ENCODE peak calls at places on chromosome 9, in seven cellular contexts. J, W, G, R, F, A and N are unnamed samples.

GRCh38 chr9:74025402-74025894 is 471.7 kb upstream of the RORB start:
- DNase-seq in R (no peak), G (no peak), A (no peak), J (no peak), F (peak; percentile 45), W (no peak), N (no peak)

GRCh38 chr9:112699230-112699629 is 18.7 kb downstream of the INIP start:
- DNase-seq in J (no peak), W (no peak), R (no peak), F (no peak), A (no peak), G (no peak), N (no peak)

GRCh38 chr9:124688238-124688904 is 82.7 kb downstream of the NR6A1 start:
- DNase-seq in G (no peak), J (no peak), W (no peak), A (no peak), R (no peak), F (no peak), N (no peak)

GRCh38 chr9:4830699-4831098 is 38.0 kb downstream of the RCL1 start:
- DNase-seq in F (no peak), G (no peak), A (no peak), R (no peak), W (no peak), J (no peak), N (no peak)

GRCh38 chr9:91775011-91775707 is 174.9 kb downstream of the ROR2 start:
- DNase-seq in R (peak; percentile 74), J (peak; percentile 86), G (peak; percentile 40), W (peak; percentile 31), F (peak; percentile 71), A (no peak), N (peak; percentile 59)

GRCh38 chr9:129838707-129839259 is 3.5 kb downstream of the USP20 start:
- DNase-seq in G (no peak), F (peak; percentile 96), W (no peak), R (no peak), J (no peak), A (no peak), N (no peak)

GRCh38 chr9:122468735-122469134 is 9.0 kb downstream of the OR1J1 start:
- DNase-seq in W (no peak), R (no peak), G (no peak), A (no peak), F (peak; percentile 96), J (no peak), N (no peak)

GRCh38 chr9:70113403-70114022 is 69.9 kb downstream of the MAMDC2 start:
- DNase-seq in G (peak; percentile 43), F (peak; percentile 80), W (peak; percentile 48), R (peak; percentile 59), A (peak; percentile 77), J (peak; percentile 47), N (peak; percentile 51)

GRCh38 chr9:95202076-95202681 is 115.3 kb downstream of the FANCC start:
- DNase-seq in R (no peak), F (no peak), W (no peak), J (no peak), G (no peak), A (no peak), N (no peak)

GRCh38 chr9:121599186-121599871 is 52.1 kb upstream of the DAB2IP start:
- DNase-seq in R (peak; percentile 85), J (peak; percentile 97), W (peak; percentile 71), A (no peak), F (peak; percentile 63), G (peak; percentile 78), N (peak; percentile 86)

GRCh38 chr9:91433180-91433579 is 9.5 kb upstream of the NFIL3 start:
- DNase-seq in A (no peak), F (peak; percentile 94), W (peak; percentile 78), J (peak; percentile 30), R (no peak), G (no peak), N (no peak)

GRCh38 chr9:71368157-71368556 is 246.7 kb upstream of the TRPM3 start:
- DNase-seq in R (no peak), W (no peak), F (no peak), G (no peak), J (no peak), A (no peak), N (no peak)

GRCh38 chr9:120791161-120791560 is 2.1 kb downstream of the FBXW2 start:
- DNase-seq in G (no peak), R (no peak), A (no peak), F (peak; percentile 13), J (no peak), W (no peak), N (no peak)

GRCh38 chr9:660227-660626 is 181.3 kb upstream of the DMRT1 start:
- DNase-seq in A (no peak), G (no peak), J (no peak), W (no peak), F (no peak), R (no peak), N (no peak)

GRCh38 chr9:99000480-99001395 is 57.0 kb downstream of the COL15A1 start:
- DNase-seq in F (peak; percentile 82), J (peak; percentile 49), R (no peak), G (no peak), W (peak; percentile 34), A (no peak), N (no peak)

GRCh38 chr9:89881431-89881830 is 276.6 kb downstream of the GADD45G start:
- DNase-seq in A (no peak), G (no peak), F (no peak), R (peak; percentile 4), W (no peak), J (no peak), N (no peak)

GRCh38 chr9:125694478-125694877 is 12.5 kb downstream of the MAPKAP1 start:
- DNase-seq in R (no peak), W (no peak), F (no peak), J (no peak), A (no peak), G (no peak), N (no peak)

GRCh38 chr9:126647585-126648110 is 33.9 kb downstream of the LMX1B start:
- DNase-seq in G (no peak), A (no peak), J (no peak), R (no peak), F (no peak), W (no peak), N (no peak)

GRCh38 chr9:95422650-95423049 is 94.1 kb downstream of the PTCH1 start:
- DNase-seq in J (no peak), F (peak; percentile 4), R (no peak), W (no peak), A (no peak), G (no peak), N (no peak)

DNA sequence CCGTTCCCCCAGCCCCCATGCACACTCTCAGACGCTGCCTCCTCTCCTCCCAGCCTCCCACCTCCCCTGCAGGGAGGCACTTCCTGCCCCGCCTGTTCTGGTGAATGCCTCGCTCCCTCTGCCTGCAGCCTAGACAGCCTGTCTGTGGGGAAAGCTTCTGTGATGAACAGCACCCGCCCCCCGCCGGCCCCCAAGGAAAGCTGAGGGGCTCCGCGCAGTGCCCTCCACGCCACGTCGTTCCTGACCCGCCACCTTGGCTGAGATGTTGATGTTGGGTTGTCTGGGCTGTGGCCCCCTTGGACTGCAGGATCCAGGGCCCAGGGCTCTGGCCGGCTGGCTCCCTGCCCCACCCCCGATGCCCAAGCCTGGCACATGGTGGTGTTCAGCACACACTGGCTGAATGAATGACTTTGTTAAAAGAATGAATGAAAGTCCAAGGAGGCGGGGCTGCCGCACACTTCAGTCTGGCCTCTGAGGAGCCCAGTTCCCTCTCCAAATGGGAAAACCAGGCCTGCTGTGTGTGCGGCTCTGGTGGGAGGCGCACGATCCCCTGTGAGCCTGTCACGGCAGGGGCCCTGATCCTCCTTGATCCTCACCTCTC is 2.1 kb upstream of the MYMK start:
- DNase-seq in A (no peak), F (no peak), W (no peak), J (no peak), G (no peak), R (no peak), N (no peak)
- H3K4me1 ChIP-seq in A (no peaks in the 10 kb centered on the region), F (no peaks in the 10 kb centered on the region), W (peaks cover 8% of the 10 kb centered on the region), J (peaks cover 81% of the 10 kb centered on the region), G (peaks cover 29% of the 10 kb centered on the region), R (peaks cover 9% of the 10 kb centered on the region), N (peaks cover 2% of the 10 kb centered on the region)

GRCh38 chr9:114093761-114094505 is 5.2 kb downstream of the KIF12 start:
- DNase-seq in G (no peak), A (no peak), F (no peak), W (no peak), R (no peak), J (no peak), N (no peak)
- H3K27me3 ChIP-seq in G (peaks cover 31% of the 10 kb centered on the region), A (no peaks in the 10 kb centered on the region), F (no peaks in the 10 kb centered on the region), W (no peaks in the 10 kb centered on the region), R (no peaks in the 10 kb centered on the region), J (peaks cover 2% of the 10 kb centered on the region), N (no peaks in the 10 kb centered on the region)

DNA sequence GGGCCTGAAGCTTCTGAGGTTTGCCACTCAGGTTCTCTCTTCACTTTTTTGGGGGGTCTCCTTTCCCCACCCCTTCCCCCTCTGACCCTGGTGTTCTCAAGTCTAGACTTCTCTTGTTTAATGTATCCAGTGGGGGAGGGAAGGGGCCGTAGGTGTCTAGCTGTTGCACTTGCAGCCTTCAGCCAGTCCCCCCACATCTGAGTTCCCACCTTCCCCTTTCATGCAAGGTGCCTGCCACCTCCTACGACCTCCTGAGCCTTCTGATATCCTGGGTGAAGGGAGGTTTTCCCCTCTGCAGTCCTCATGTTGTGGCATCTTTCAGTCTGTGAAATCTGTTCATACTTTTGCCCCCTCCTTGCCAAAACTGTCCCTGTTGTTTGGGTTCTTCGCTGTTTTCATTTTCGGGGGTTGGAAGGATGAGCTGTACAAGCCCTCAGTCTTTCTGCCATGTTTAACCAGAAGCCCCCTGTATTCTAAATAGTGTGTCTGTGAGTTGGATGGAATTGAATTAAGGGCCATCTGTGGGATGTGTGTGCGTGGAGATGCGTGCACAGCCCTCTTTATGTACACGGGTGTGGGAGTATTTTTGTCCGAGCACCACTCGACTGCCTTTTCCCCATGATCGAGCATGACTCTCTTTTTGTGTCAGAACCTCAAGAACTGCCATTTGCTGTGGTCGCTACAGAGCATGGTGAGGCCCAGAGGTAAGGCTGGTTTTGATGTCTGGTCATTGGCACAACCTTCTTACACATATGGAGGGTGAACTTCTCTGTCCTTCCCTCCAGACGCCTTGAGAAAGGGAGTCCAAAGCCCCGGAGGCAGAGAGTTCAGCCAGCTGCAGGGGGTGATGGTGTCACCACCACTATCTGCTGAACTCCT is 23.6 kb downstream of the PRRC2B start:
- DNase-seq in J (peak; percentile 66), R (no peak), W (no peak), G (no peak), A (no peak), F (no peak), N (no peak)
- H3K4me1 ChIP-seq in J (peaks cover 54% of the 10 kb centered on the region), R (peaks cover 9% of the 10 kb centered on the region), W (peaks cover 2% of the 10 kb centered on the region), G (peaks cover 80% of the 10 kb centered on the region), A (no peaks in the 10 kb centered on the region), F (peaks cover 39% of the 10 kb centered on the region), N (peaks cover 39% of the 10 kb centered on the region)

DNA sequence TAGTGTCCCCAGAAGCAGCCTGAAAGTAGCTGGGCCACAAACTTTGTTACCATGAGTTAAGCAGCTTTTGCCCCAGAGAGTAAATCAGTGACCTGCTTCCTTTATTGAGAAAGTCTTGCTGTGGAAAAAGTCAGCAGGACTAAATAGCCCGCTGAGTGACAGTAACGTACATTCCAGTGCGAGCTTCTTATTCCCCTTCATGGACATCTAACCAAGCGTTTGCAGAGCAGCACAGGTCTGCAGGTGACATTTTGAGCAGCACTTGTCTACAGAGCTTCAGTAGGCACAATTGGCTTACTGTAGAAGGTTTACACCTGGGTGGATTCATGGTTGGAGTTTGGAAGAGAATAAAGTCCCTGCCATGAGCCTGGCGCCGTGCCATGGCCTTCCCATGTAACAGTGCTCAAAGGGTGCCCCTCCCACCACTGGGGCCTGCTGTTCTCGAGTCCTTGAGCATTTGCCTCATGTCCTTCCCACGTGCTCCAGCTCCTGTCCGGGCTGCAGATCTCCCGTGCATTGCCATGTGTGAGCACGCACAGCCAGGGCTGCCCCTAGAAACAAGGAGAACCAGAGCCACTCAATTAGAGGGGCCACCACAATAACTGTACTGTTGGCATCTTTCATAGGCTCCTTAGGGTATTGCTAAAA is 41.3 kb upstream of the GRHPR start:
- DNase-seq in J (no peak), A (no peak), G (no peak), F (no peak), R (no peak), W (no peak), N (no peak)
- H3K27me3 ChIP-seq in J (no peaks in the 10 kb centered on the region), A (no peaks in the 10 kb centered on the region), G (no peaks in the 10 kb centered on the region), F (peaks cover 11% of the 10 kb centered on the region), R (no peaks in the 10 kb centered on the region), W (no peaks in the 10 kb centered on the region), N (no peaks in the 10 kb centered on the region)